ENCODE peak calls at places on chromosome X, in ten cellular contexts. One of them, this sample, is unnamed.
A peak's percentile ranks its signal among the peaks of the same experiment; 100 is the strongest.

GRCh38 chrX:13469963-13470679 is 99.3 kb upstream of the EGFL6 start:
- DNase-seq in PC-3: peak; percentile 58
- DNase-seq in NCI-H510A treated with DMSO at 0.1 percent for 48 hours: no peak
- DNase-seq in germinal center: no peak
- DNase-seq in NCI-H774: no peak
- DNase-seq in fibroblast of mammary gland: peak; percentile 90
- DNase-seq in OCI-LY7: no peak
- DNase-seq in activated naive CD4-positive, alpha-beta T cell: no peak
- DNase-seq in tibial artery: no peak
- DNase-seq in HuH-7: no peak
- DNase-seq in this sample: no peak

GRCh38 chrX:154019633-154020499 is at the start of gene IRAK1:
- DNase-seq in NCI-H774: peak; percentile 52
- DNase-seq in activated naive CD4-positive, alpha-beta T cell: no peak
- DNase-seq in OCI-LY7: peak; percentile 73
- DNase-seq in tibial artery: peak; percentile 48
- DNase-seq in NCI-H510A treated with DMSO at 0.1 percent for 48 hours: peak; percentile 19
- DNase-seq in fibroblast of mammary gland: peak; percentile 52
- DNase-seq in HuH-7: peak; percentile 70
- DNase-seq in germinal center: peak; percentile 61
- DNase-seq in PC-3: peak; percentile 73
- DNase-seq in this sample: no peak

GRCh38 chrX:153499258-153499657 is 4.5 kb downstream of the BGN start:
- DNase-seq in NCI-H774: no peak
- DNase-seq in activated naive CD4-positive, alpha-beta T cell: no peak
- DNase-seq in fibroblast of mammary gland: no peak
- DNase-seq in HuH-7: no peak
- DNase-seq in NCI-H510A treated with DMSO at 0.1 percent for 48 hours: no peak
- DNase-seq in PC-3: no peak
- DNase-seq in OCI-LY7: no peak
- DNase-seq in germinal center: no peak
- DNase-seq in tibial artery: no peak
- DNase-seq in this sample: no peak

GRCh38 chrX:144006811-144007210 is 122.9 kb downstream of the UBE2NL start:
- DNase-seq in NCI-H510A treated with DMSO at 0.1 percent for 48 hours: no peak
- DNase-seq in germinal center: no peak
- DNase-seq in tibial artery: no peak
- DNase-seq in HuH-7: no peak
- DNase-seq in NCI-H774: no peak
- DNase-seq in PC-3: peak; percentile 88
- DNase-seq in activated naive CD4-positive, alpha-beta T cell: no peak
- DNase-seq in OCI-LY7: no peak
- DNase-seq in fibroblast of mammary gland: peak; percentile 76
- DNase-seq in this sample: no peak

GRCh38 chrX:130834149-130834548 is 68.9 kb downstream of the ENOX2 start:
- DNase-seq in PC-3: no peak
- DNase-seq in fibroblast of mammary gland: no peak
- DNase-seq in HuH-7: no peak
- DNase-seq in OCI-LY7: peak; percentile 16
- DNase-seq in germinal center: no peak
- DNase-seq in NCI-H510A treated with DMSO at 0.1 percent for 48 hours: no peak
- DNase-seq in tibial artery: no peak
- DNase-seq in activated naive CD4-positive, alpha-beta T cell: no peak
- DNase-seq in NCI-H774: no peak
- DNase-seq in this sample: no peak

GRCh38 chrX:3244203-3244743 is 102.2 kb downstream of the MXRA5 start:
- DNase-seq in tibial artery: no peak
- DNase-seq in PC-3: no peak
- DNase-seq in NCI-H774: no peak
- DNase-seq in HuH-7: no peak
- DNase-seq in activated naive CD4-positive, alpha-beta T cell: no peak
- DNase-seq in NCI-H510A treated with DMSO at 0.1 percent for 48 hours: no peak
- DNase-seq in germinal center: no peak
- DNase-seq in OCI-LY7: no peak
- DNase-seq in fibroblast of mammary gland: peak; percentile 85
- DNase-seq in this sample: no peak

GRCh38 chrX:132292753-132293152 is 73.5 kb upstream of the RAP2C start:
- DNase-seq in tibial artery: no peak
- DNase-seq in NCI-H774: no peak
- DNase-seq in activated naive CD4-positive, alpha-beta T cell: no peak
- DNase-seq in NCI-H510A treated with DMSO at 0.1 percent for 48 hours: no peak
- DNase-seq in germinal center: peak; percentile 37
- DNase-seq in OCI-LY7: peak; percentile 61
- DNase-seq in fibroblast of mammary gland: peak; percentile 74
- DNase-seq in PC-3: peak; percentile 66
- DNase-seq in HuH-7: peak; percentile 42
- DNase-seq in this sample: peak; percentile 5

GRCh38 chrX:16733013-16733412 is 13.6 kb downstream of the SYAP1 start:
- DNase-seq in HuH-7: no peak
- DNase-seq in germinal center: no peak
- DNase-seq in tibial artery: no peak
- DNase-seq in NCI-H774: no peak
- DNase-seq in fibroblast of mammary gland: no peak
- DNase-seq in OCI-LY7: no peak
- DNase-seq in NCI-H510A treated with DMSO at 0.1 percent for 48 hours: no peak
- DNase-seq in activated naive CD4-positive, alpha-beta T cell: no peak
- DNase-seq in PC-3: no peak
- DNase-seq in this sample: no peak

GRCh38 chrX:118257781-118258180 is 88.1 kb upstream of the WDR44 start:
- DNase-seq in PC-3: no peak
- DNase-seq in NCI-H510A treated with DMSO at 0.1 percent for 48 hours: no peak
- DNase-seq in NCI-H774: no peak
- DNase-seq in tibial artery: no peak
- DNase-seq in activated naive CD4-positive, alpha-beta T cell: no peak
- DNase-seq in germinal center: no peak
- DNase-seq in OCI-LY7: no peak
- DNase-seq in fibroblast of mammary gland: no peak
- DNase-seq in HuH-7: no peak
- DNase-seq in this sample: no peak

GRCh38 chrX:131792356-131792749 is 230.7 kb upstream of the STK26 start:
- DNase-seq in activated naive CD4-positive, alpha-beta T cell: no peak
- DNase-seq in germinal center: no peak
- DNase-seq in HuH-7: no peak
- DNase-seq in NCI-H510A treated with DMSO at 0.1 percent for 48 hours: no peak
- DNase-seq in OCI-LY7: no peak
- DNase-seq in tibial artery: no peak
- DNase-seq in PC-3: peak; percentile 23
- DNase-seq in fibroblast of mammary gland: peak; percentile 93
- DNase-seq in NCI-H774: peak; percentile 95
- DNase-seq in this sample: no peak

GRCh38 chrX:40266490-40267333 is 169.0 kb upstream of the BCOR start:
- DNase-seq in activated naive CD4-positive, alpha-beta T cell: peak; percentile 7
- DNase-seq in NCI-H510A treated with DMSO at 0.1 percent for 48 hours: peak; percentile 47
- DNase-seq in NCI-H774: peak; percentile 36
- DNase-seq in OCI-LY7: peak; percentile 62
- DNase-seq in germinal center: peak; percentile 35
- DNase-seq in fibroblast of mammary gland: peak; percentile 51
- DNase-seq in PC-3: peak; percentile 71
- DNase-seq in HuH-7: peak; percentile 67
- DNase-seq in tibial artery: peak; percentile 41
- DNase-seq in this sample: peak; percentile 26

GRCh38 chrX:155127465-155127864 is 56.2 kb downstream of the BRCC3 start:
- DNase-seq in fibroblast of mammary gland: no peak
- DNase-seq in HuH-7: no peak
- DNase-seq in OCI-LY7: no peak
- DNase-seq in NCI-H774: no peak
- DNase-seq in tibial artery: no peak
- DNase-seq in PC-3: no peak
- DNase-seq in germinal center: no peak
- DNase-seq in NCI-H510A treated with DMSO at 0.1 percent for 48 hours: no peak
- DNase-seq in activated naive CD4-positive, alpha-beta T cell: no peak
- DNase-seq in this sample: no peak

GRCh38 chrX:69988955-69989394 is 60.8 kb downstream of the AWAT2 start:
- DNase-seq in NCI-H774: no peak
- DNase-seq in OCI-LY7: no peak
- DNase-seq in activated naive CD4-positive, alpha-beta T cell: no peak
- DNase-seq in PC-3: no peak
- DNase-seq in tibial artery: no peak
- DNase-seq in NCI-H510A treated with DMSO at 0.1 percent for 48 hours: no peak
- DNase-seq in HuH-7: no peak
- DNase-seq in fibroblast of mammary gland: peak; percentile 20
- DNase-seq in germinal center: no peak
- DNase-seq in this sample: no peak

GRCh38 chrX:12798601-12799000 is 7.4 kb downstream of the PRPS2 start:
- DNase-seq in germinal center: no peak
- DNase-seq in fibroblast of mammary gland: no peak
- DNase-seq in activated naive CD4-positive, alpha-beta T cell: no peak
- DNase-seq in tibial artery: no peak
- DNase-seq in NCI-H774: no peak
- DNase-seq in PC-3: no peak
- DNase-seq in HuH-7: no peak
- DNase-seq in NCI-H510A treated with DMSO at 0.1 percent for 48 hours: no peak
- DNase-seq in OCI-LY7: no peak
- DNase-seq in this sample: no peak